ENCODE peak calls at places on chromosomes 13 and 19, in seven cellular contexts. O is activated CD4-positive, alpha-beta T cell treated with anti-CD3 and anti-CD28 coated beads for 48 hours; F is BJ; P is GM12865; W is NCI-H2081; I is naive thymus-derived CD4-positive, alpha-beta T cell; B is substantia nigra. U is an unnamed sample.

GRCh38 chr19:18291590-18292459 is 10.4 kb upstream of the JUND start:
- DNase-seq in O (peak), F (no peak), P (peak), W (peak), I (peak), B (peak), U (peak)

GRCh38 chr19:29086646-29087045 is 126.3 kb downstream of the UQCRFS1 start:
- DNase-seq in O (no peak), F (no peak), P (no peak), W (no peak), I (no peak), B (no peak), U (no peak)

GRCh38 chr13:111398715-111399299 is 78.4 kb downstream of the TEX29 start:
- DNase-seq in O (no peak), F (no peak), P (no peak), W (no peak), I (no peak), B (no peak), U (no peak)

GRCh38 chr13:46846736-46847135 is 49.8 kb upstream of the ESD start:
- DNase-seq in O (no peak), F (no peak), P (no peak), W (no peak), I (no peak), B (no peak), U (no peak)

GRCh38 chr13:20616059-20616797 is 49.3 kb downstream of the IFT88 start:
- DNase-seq in O (no peak), F (peak), P (no peak), W (no peak), I (no peak), B (no peak), U (peak)

GRCh38 chr19:34274827-34275625 is 20.7 kb downstream of the GARRE1 start:
- DNase-seq in O (no peak), F (peak), P (no peak), W (no peak), I (no peak), B (no peak), U (peak)

GRCh38 chr13:68323106-68323505 is 1093.0 kb upstream of the PCDH9 start:
- DNase-seq in O (no peak), F (no peak), P (no peak), W (no peak), I (no peak), B (no peak), U (no peak)

GRCh38 chr13:100976993-100977392 is 302.4 kb upstream of the TMTC4 start:
- DNase-seq in O (no peak), F (no peak), P (no peak), W (no peak), I (no peak), B (no peak), U (no peak)

GRCh38 chr13:95564948-95565347 is 12.4 kb downstream of the CLDN10 start:
- DNase-seq in O (no peak), F (peak), P (no peak), W (no peak), I (no peak), B (no peak), U (peak)

GRCh38 chr19:35845215-35846037 is 6.9 kb downstream of the NPHS1 start:
- DNase-seq in O (peak), F (no peak), P (no peak), W (no peak), I (no peak), B (no peak), U (no peak)

GRCh38 chr19:17775245-17775927 is 19.6 kb upstream of the B3GNT3 start:
- DNase-seq in O (peak), F (no peak), P (no peak), W (no peak), I (peak), B (no peak), U (peak)

GRCh38 chr19:28416245-28416644 is 796.7 kb downstream of the UQCRFS1 start:
- DNase-seq in O (no peak), F (no peak), P (no peak), W (no peak), I (no peak), B (no peak), U (no peak)

GRCh38 chr13:44116562-44117315 is 237.0 kb downstream of the LACC1 start:
- DNase-seq in O (no peak), F (no peak), P (no peak), W (no peak), I (no peak), B (peak), U (no peak)

GRCh38 chr19:17576758-17577532 is 21.5 kb downstream of the COLGALT1 start:
- DNase-seq in O (peak), F (no peak), P (peak), W (no peak), I (no peak), B (no peak), U (no peak)

GRCh38 chr13:50055454-50055853 is 40.2 kb downstream of the KCNRG start:
- DNase-seq in O (no peak), F (no peak), P (no peak), W (no peak), I (no peak), B (no peak), U (no peak)

GRCh38 chr13:84192125-84192524 is 309.9 kb upstream of the SLITRK1 start:
- DNase-seq in O (no peak), F (peak), P (no peak), W (no peak), I (no peak), B (no peak), U (peak)

GRCh38 chr19:14073232-14073924 is 792 bp downstream of the MISP3 start:
- DNase-seq in O (peak), F (no peak), P (peak), W (peak), I (peak), B (peak), U (peak)

GRCh38 chr13:51895906-51896888 is 34.4 kb downstream of the CCDC70 start:
- DNase-seq in O (peak), F (peak), P (peak), W (peak), I (peak), B (peak), U (peak)

GRCh38 chr19:13150919-13151604 is 851 bp downstream of the IER2 start:
- DNase-seq in O (peak), F (no peak), P (no peak), W (no peak), I (peak), B (peak), U (peak)

GRCh38 chr19:50663280-50663790 is 14.1 kb downstream of the C19orf81 start:
- DNase-seq in O (no peak), F (no peak), P (no peak), W (no peak), I (no peak), B (no peak), U (no peak)

GRCh38 chr13:89748716-89749115 is 1598.8 kb upstream of the MIR17HG start:
- DNase-seq in O (no peak), F (no peak), P (no peak), W (no peak), I (no peak), B (no peak), U (no peak)

GRCh38 chr19:32421589-32422361 is 16.2 kb downstream of the DPY19L3 start:
- DNase-seq in O (no peak), F (no peak), P (peak), W (no peak), I (no peak), B (peak), U (no peak)

GRCh38 chr19:45306522-45307027 is 16.1 kb downstream of the CKM start:
- DNase-seq in O (no peak), F (no peak), P (no peak), W (no peak), I (no peak), B (no peak), U (no peak)

GRCh38 chr19:35241417-35241816 is 7.4 kb upstream of the LSR start:
- DNase-seq in O (no peak), F (no peak), P (no peak), W (no peak), I (no peak), B (no peak), U (no peak)

GRCh38 chr13:91722267-91722884 is 324.0 kb downstream of the GPC5 start:
- DNase-seq in O (no peak), F (no peak), P (peak), W (peak), I (peak), B (no peak), U (peak)

GRCh38 chr19:6616011-6616410 is 25.1 kb upstream of the CD70 start:
- DNase-seq in O (peak), F (no peak), P (peak), W (no peak), I (no peak), B (no peak), U (no peak)

GRCh38 chr13:24341439-24341838 is 32.1 kb downstream of the C1QTNF9 start:
- DNase-seq in O (no peak), F (no peak), P (no peak), W (no peak), I (no peak), B (no peak), U (no peak)

GRCh38 chr13:31945202-31945978 is 86.2 kb upstream of the FRY start:
- DNase-seq in O (no peak), F (peak), P (no peak), W (peak), I (no peak), B (peak), U (peak)

GRCh38 chr19:5913739-5914357 is at the start of gene CAPS:
- DNase-seq in O (no peak), F (no peak), P (no peak), W (peak), I (no peak), B (peak), U (peak)

GRCh38 chr19:48969276-48970138 is 4.4 kb downstream of the FTL start:
- DNase-seq in O (no peak), F (no peak), P (peak), W (no peak), I (no peak), B (no peak), U (no peak)

GRCh38 chr19:49997709-49998108 is 27.5 kb downstream of the VRK3 start:
- DNase-seq in O (peak), F (no peak), P (peak), W (peak), I (peak), B (no peak), U (peak)

GRCh38 chr13:47555235-47555634 is 445.8 kb downstream of the SUCLA2 start:
- DNase-seq in O (no peak), F (no peak), P (peak), W (no peak), I (no peak), B (no peak), U (no peak)

GRCh38 chr19:11377756-11378155 is 3.3 kb downstream of the SWSAP1 start:
- DNase-seq in O (no peak), F (no peak), P (no peak), W (no peak), I (no peak), B (no peak), U (no peak)

U was measured in hepatic stellate cell.